ENCODE peak calls at places on chromosomes 3 and 15, in ten cellular contexts. G, K, B, D, E, Q, W, V, C and M are unnamed samples.

GRCh38 chr3:181773921-181774320 is 62.2 kb downstream of the SOX2 start:
- DNase-seq in D (no peak), W (no peak), G (no peak), V (no peak), K (no peak), Q (no peak), C (no peak), B (no peak), E (no peak), M (no peak)

GRCh38 chr3:141000027-141000663 is 51.0 kb upstream of the SPSB4 start:
- DNase-seq in C (peak; percentile 63), D (peak; percentile 47), V (peak; percentile 42), G (peak; percentile 62), B (peak; percentile 58), W (peak; percentile 74), Q (peak; percentile 76), E (peak; percentile 55), K (peak; percentile 54), M (peak; percentile 72)

GRCh38 chr3:116423365-116423764 is 21.9 kb downstream of the LSAMP start:
- DNase-seq in E (no peak), K (no peak), V (peak; percentile 15), Q (no peak), G (no peak), W (no peak), B (no peak), C (no peak), D (no peak), M (no peak)

GRCh38 chr3:111210003-111210699 is 138.5 kb downstream of the NECTIN3 start:
- DNase-seq in K (no peak), D (no peak), B (no peak), V (peak; percentile 76), E (no peak), W (no peak), G (no peak), Q (no peak), C (no peak), M (no peak)

GRCh38 chr15:53378096-53378620 is 381.3 kb downstream of the WDR72 start:
- DNase-seq in E (no peak), B (no peak), C (no peak), Q (no peak), V (no peak), D (no peak), K (no peak), W (no peak), G (no peak), M (no peak)

GRCh38 chr3:127425505-127426443 is 137.9 kb upstream of the PRR20G start:
- DNase-seq in C (no peak), G (peak; percentile 21), E (no peak), Q (peak; percentile 39), D (no peak), W (peak; percentile 41), B (no peak), V (no peak), K (no peak), M (peak; percentile 6)

GRCh38 chr3:46860381-46861292 is 2.6 kb downstream of the MYL3 start:
- DNase-seq in K (no peak), Q (peak; percentile 54), V (no peak), C (no peak), G (peak; percentile 51), B (peak; percentile 55), D (peak; percentile 34), W (peak; percentile 63), E (peak; percentile 12), M (peak; percentile 37)

GRCh38 chr15:83098079-83098478 is 9.4 kb upstream of the TM6SF1 start:
- DNase-seq in B (no peak), C (no peak), Q (no peak), G (no peak), W (no peak), D (no peak), V (no peak), E (no peak), K (no peak), M (no peak)

GRCh38 chr3:196963309-196963953 is 5.2 kb downstream of the PIGZ start:
- DNase-seq in C (no peak), B (no peak), G (peak; percentile 23), K (no peak), Q (no peak), V (no peak), E (no peak), D (no peak), W (no peak), M (no peak)

GRCh38 chr15:37109151-37109912 is 9.0 kb upstream of the MEIS2 start:
- DNase-seq in C (no peak), K (no peak), D (no peak), B (no peak), E (peak; percentile 18), Q (no peak), V (no peak), W (peak; percentile 63), G (no peak), M (no peak)

GRCh38 chr3:122803977-122804376 is 9.1 kb downstream of the SLC49A4 start:
- DNase-seq in B (no peak), K (no peak), W (no peak), D (no peak), V (no peak), Q (no peak), C (no peak), G (no peak), E (no peak), M (no peak)

GRCh38 chr3:101938262-101938847 is 89.0 kb downstream of the NFKBIZ start:
- DNase-seq in Q (no peak), E (no peak), D (no peak), W (no peak), B (no peak), K (no peak), G (no peak), V (no peak), C (no peak), M (no peak)

GRCh38 chr15:23467110-23467600 is 20.1 kb upstream of the GOLGA6L2 start:
- DNase-seq in E (no peak), K (peak; percentile 24), Q (no peak), B (no peak), D (peak; percentile 65), G (no peak), W (no peak), C (no peak), V (peak; percentile 11), M (no peak)

GRCh38 chr3:46576899-46577298 is 10.8 kb upstream of the LRRC2 start:
- DNase-seq in C (no peak), B (no peak), Q (peak; percentile 78), V (no peak), D (no peak), W (no peak), K (no peak), E (no peak), G (no peak), M (peak; percentile 44)

GRCh38 chr3:138945646-138946553 is 1.0 kb downstream of the FOXL2 start:
- DNase-seq in D (peak; percentile 75), G (no peak), Q (peak; percentile 75), K (no peak), B (no peak), E (no peak), W (no peak), V (peak; percentile 23), C (peak; percentile 26), M (peak; percentile 41)
- H3K4me1 ChIP-seq in D (peaks cover 3% of the 10 kb centered on the region), G (peaks cover 40% of the 10 kb centered on the region), Q (peaks cover 7% of the 10 kb centered on the region), K (no peaks in the 10 kb centered on the region), B (peaks cover 26% of the 10 kb centered on the region), E (peaks cover 30% of the 10 kb centered on the region), W (peaks cover 47% of the 10 kb centered on the region), V (peaks cover 2% of the 10 kb centered on the region), C (peaks cover 50% of the 10 kb centered on the region), M (peaks cover 10% of the 10 kb centered on the region)

GRCh38 chr3:52278510-52279069 is at the start of gene WDR82:
- DNase-seq in W (peak; percentile 99), V (peak; percentile 89), B (peak; percentile 99), Q (peak; percentile 99), K (peak; percentile 79), E (peak; percentile 96), G (peak; percentile 99), C (peak; percentile 99), D (peak; percentile 91), M (peak; percentile 99)

GRCh38 chr3:52277071-52277964 is 1.1 kb downstream of the WDR82 start:
- DNase-seq in V (peak; percentile 58), Q (peak; percentile 61), G (peak; percentile 89), D (peak; percentile 34), E (peak; percentile 89), B (peak; percentile 86), K (no peak), C (peak; percentile 77), W (peak; percentile 90), M (peak; percentile 81)

GRCh38 chr3:52280046-52280445 is 1.6 kb upstream of the WDR82 start:
- DNase-seq in G (no peak), B (no peak), C (no peak), V (no peak), E (no peak), W (no peak), Q (no peak), K (no peak), D (no peak), M (no peak)

GRCh38 chr3:52281980-52282801 is 3.7 kb upstream of the WDR82 start:
- DNase-seq in W (no peak), Q (no peak), E (no peak), V (no peak), K (no peak), G (peak; percentile 70), C (no peak), B (no peak), D (no peak), M (no peak)

GRCh38 chr3:52277972-52278509 is 408 bp downstream of the WDR82 start:
- DNase-seq in B (no peak), E (peak; percentile 47), Q (peak; percentile 86), W (peak; percentile 83), C (no peak), D (peak; percentile 64), K (no peak), G (peak; percentile 78), V (no peak), M (no peak)
- TF ChIP-seq POLR2A in B (no peak), E (no peak), Q (peak; percentile 78), W (no peak), C (no peak), D (no peak), K (no peak), G (no peak), V (no peak), M (no peak)

GRCh38 chr15:67145307-67145610 is 79.9 kb downstream of the SMAD3 start:
- DNase-seq in E (no peak), C (no peak), Q (no peak), V (no peak), W (no peak), D (no peak), B (no peak), K (no peak), G (no peak), M (no peak)
- H3K4me1 ChIP-seq in E (peaks cover 27% of the 10 kb centered on the region), C (peaks cover 74% of the 10 kb centered on the region), Q (peaks cover 32% of the 10 kb centered on the region), V (peaks cover 71% of the 10 kb centered on the region), W (peaks cover 100% of the 10 kb centered on the region), D (peaks cover 100% of the 10 kb centered on the region), B (peaks cover 53% of the 10 kb centered on the region), K (peaks cover 61% of the 10 kb centered on the region), G (peaks cover 78% of the 10 kb centered on the region), M (peaks cover 53% of the 10 kb centered on the region)

DNA sequence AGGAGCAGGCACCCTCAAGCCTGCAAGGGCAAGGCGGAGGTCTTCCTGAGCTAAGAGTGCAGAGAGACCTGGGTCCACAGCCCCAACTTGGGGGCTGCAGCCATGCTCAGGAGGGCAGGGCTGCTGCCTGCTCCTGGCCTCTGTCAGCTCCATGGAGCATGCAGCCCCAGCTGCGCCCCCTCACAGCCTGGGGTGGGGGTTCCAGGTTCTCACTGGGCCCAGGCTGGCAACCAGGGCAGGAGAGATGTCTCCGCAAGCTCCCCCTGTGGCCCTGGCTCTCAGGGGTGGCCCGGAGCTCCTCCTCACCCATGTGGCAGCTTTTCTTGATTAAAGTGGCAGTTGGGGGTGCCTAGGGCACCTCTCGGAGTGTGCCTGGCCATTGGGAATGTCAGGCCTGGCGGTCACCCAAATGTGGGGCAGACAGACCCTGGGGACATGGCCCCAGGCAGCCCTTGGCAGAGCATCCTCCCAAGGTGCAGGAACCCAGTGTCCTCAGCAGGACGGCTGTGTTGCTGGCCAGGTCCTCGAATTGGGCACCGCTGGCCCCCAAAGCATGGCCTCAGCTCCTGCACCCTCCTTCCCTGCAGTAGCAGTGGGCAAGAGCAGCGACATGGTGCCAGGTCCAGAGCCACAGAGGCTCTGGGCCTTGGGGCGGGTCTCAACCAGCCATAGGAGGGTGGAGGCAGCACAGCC is 210.1 kb upstream of the MLF1 start:
- DNase-seq in K (no peak), V (no peak), W (no peak), D (no peak), Q (no peak), C (no peak), E (no peak), G (no peak), B (no peak), M (no peak)
- TF ChIP-seq POLR2A in K (no peak), V (no peak), W (no peak), D (no peak), Q (no peak), C (no peak), E (no peak), G (no peak), B (no peak), M (no peak)